ENCODE peak calls at places on chromosomes 11 and 22, in eight cellular contexts. M, U, T, X, F, S, G and J are unnamed samples.
A peak's percentile ranks its signal among the peaks of the same experiment; 100 is the strongest.

GRCh38 chr11:20310137-20310536 is 53.4 kb upstream of the HTATIP2 start:
- DNase-seq in F (no peak), S (no peak), G (no peak), M (peak; percentile 1), T (no peak), X (no peak), U (no peak), J (no peak)

GRCh38 chr11:126338346-126339055 is 17.0 kb upstream of the ST3GAL4 start:
- DNase-seq in T (no peak), U (no peak), M (no peak), F (no peak), S (no peak), G (no peak), X (no peak), J (no peak)

GRCh38 chr22:48743601-48744282 is 1083.9 kb downstream of the BRD1 start:
- DNase-seq in G (no peak), T (no peak), S (no peak), M (no peak), X (no peak), U (no peak), F (no peak), J (no peak)

GRCh38 chr11:104907521-104908185 is 9.4 kb upstream of the CASP12 start:
- DNase-seq in M (no peak), S (no peak), U (no peak), G (no peak), X (no peak), F (no peak), T (no peak), J (no peak)

GRCh38 chr11:126988655-126989054 is 11.9 kb downstream of the KIRREL3 start:
- DNase-seq in S (no peak), T (no peak), F (no peak), X (no peak), M (no peak), G (no peak), U (no peak), J (no peak)

GRCh38 chr11:94032066-94032465 is 10.9 kb downstream of the HEPHL1 start:
- DNase-seq in F (no peak), U (no peak), T (no peak), S (no peak), G (no peak), M (no peak), X (no peak), J (no peak)

GRCh38 chr11:107669893-107670601 is 41.8 kb downstream of the SLN start:
- DNase-seq in F (no peak), T (no peak), U (no peak), G (no peak), X (no peak), M (no peak), S (no peak), J (no peak)

GRCh38 chr11:67400251-67400941 is 1.3 kb downstream of the PPP1CA start:
- DNase-seq in X (no peak), F (no peak), T (no peak), M (no peak), S (no peak), G (no peak), U (no peak), J (no peak)

GRCh38 chr11:108199446-108200321 is 22.8 kb downstream of the NPAT start:
- DNase-seq in U (no peak), T (no peak), F (no peak), X (peak; percentile 73), S (no peak), G (no peak), M (peak; percentile 30), J (peak; percentile 69)